ENCODE peak calls at places on chromosome 9, in four cellular contexts. B is BE2C, C is EL, F is skeletal muscle cell. A is an unnamed sample.

GRCh38 chr9:16143947-16144890 is 591.4 kb downstream of the CCDC171 start:
- DNase-seq in C (peak; percentile 39), F (no peak), B (no peak), A (no peak)

GRCh38 chr9:89622933-89623861 is 18.4 kb downstream of the GADD45G start:
- DNase-seq in F (no peak), C (no peak), B (no peak), A (no peak)

GRCh38 chr9:16145196-16145950 is 592.5 kb downstream of the CCDC171 start:
- DNase-seq in C (no peak), B (no peak), F (no peak), A (no peak)

GRCh38 chr9:99042620-99043019 is 62.3 kb upstream of the TGFBR1 start:
- DNase-seq in F (no peak), C (no peak), B (no peak), A (no peak)

GRCh38 chr9:123329329-123329955 is 26.6 kb upstream of the CRB2 start:
- DNase-seq in B (no peak), C (peak; percentile 36), F (no peak), A (no peak)

GRCh38 chr9:91451431-91452270 is 28.0 kb upstream of the NFIL3 start:
- DNase-seq in B (no peak), C (no peak), F (no peak), A (no peak)

GRCh38 chr9:98010450-98010849 is 27.3 kb downstream of the ANP32B start:
- DNase-seq in F (no peak), C (peak; percentile 37), B (no peak), A (no peak)

GRCh38 chr9:18610956-18611355 is 137.0 kb downstream of the ADAMTSL1 start:
- DNase-seq in B (no peak), C (no peak), F (peak; percentile 47), A (no peak)

GRCh38 chr9:134230092-134230941 is 66.0 kb upstream of the RNU6ATAC start:
- DNase-seq in F (no peak), C (no peak), B (peak; percentile 61), A (no peak)

GRCh38 chr9:36551868-36552267 is 20.8 kb upstream of the MELK start:
- DNase-seq in C (no peak), F (no peak), B (no peak), A (no peak)

GRCh38 chr9:113587471-113588031 is 124.0 kb downstream of the RGS3 start:
- DNase-seq in C (no peak), F (no peak), B (peak; percentile 87), A (no peak)

GRCh38 chr9:33698267-33698666 is 97.1 kb upstream of the PRSS3 start:
- DNase-seq in C (peak; percentile 11), B (no peak), F (no peak), A (no peak)

GRCh38 chr9:129095170-129095667 is 14.3 kb downstream of the DOLPP1 start:
- DNase-seq in F (no peak), C (no peak), B (no peak), A (no peak)

GRCh38 chr9:138049085-138049778 is 171.7 kb downstream of the CACNA1B start:
- DNase-seq in B (no peak), C (no peak), F (no peak), A (no peak)

GRCh38 chr9:123832176-123832575 is 97.8 kb downstream of the DENND1A start:
- DNase-seq in C (no peak), F (no peak), B (no peak), A (no peak)

GRCh38 chr9:131853434-131853833 is 113.6 kb upstream of the RAPGEF1 start:
- DNase-seq in C (no peak), F (no peak), B (no peak), A (no peak)

GRCh38 chr9:115211413-115212204 is 93.7 kb upstream of the TNC start:
- DNase-seq in B (no peak), C (peak; percentile 66), F (peak; percentile 41), A (no peak)

GRCh38 chr9:82961504-82962125 is 101.3 kb downstream of the RASEF start:
- DNase-seq in B (peak; percentile 90), F (peak; percentile 18), C (peak; percentile 75), A (no peak)

GRCh38 chr9:757246-757881 is 84.1 kb upstream of the DMRT1 start:
- DNase-seq in B (no peak), C (peak; percentile 71), F (no peak), A (no peak)

GRCh38 chr9:128909859-128910258 is 10.9 kb upstream of the PHYHD1 start:
- DNase-seq in F (no peak), C (no peak), B (no peak), A (no peak)

GRCh38 chr9:7982907-7983306 is 183.3 kb upstream of the DMAC1 start:
- DNase-seq in C (no peak), B (no peak), F (no peak), A (no peak)

GRCh38 chr9:87556039-87556438 is 58.4 kb downstream of the DAPK1 start:
- DNase-seq in B (no peak), F (no peak), C (no peak), A (no peak)

GRCh38 chr9:36862206-36863145 is 171.6 kb downstream of the PAX5 start:
- DNase-seq in C (peak; percentile 44), F (peak; percentile 6), B (peak; percentile 51), A (no peak)

GRCh38 chr9:94920439-94920951 is 194.0 kb downstream of the AOPEP start:
- DNase-seq in B (peak; percentile 78), C (peak; percentile 83), F (peak; percentile 45), A (no peak)

GRCh38 chr9:68507098-68507795 is 33.4 kb downstream of the TMEM252 start:
- DNase-seq in C (peak; percentile 21), F (no peak), B (no peak), A (no peak)

GRCh38 chr9:89885156-89885555 is 280.3 kb downstream of the GADD45G start:
- DNase-seq in C (no peak), B (no peak), F (no peak), A (no peak)

GRCh38 chr9:20236676-20237075 is 385.6 kb downstream of the MLLT3 start:
- DNase-seq in B (no peak), C (peak; percentile 4), F (no peak), A (no peak)

GRCh38 chr9:114077162-114077837 is 800 bp downstream of the AMBP start:
- DNase-seq in C (no peak), F (no peak), B (no peak), A (no peak)

GRCh38 chr9:120480707-120481106 is 99.3 kb downstream of the CDK5RAP2 start:
- DNase-seq in B (no peak), C (no peak), F (no peak), A (no peak)

GRCh38 chr9:136875155-136875554 is 9.0 kb upstream of the EDF1 start:
- DNase-seq in F (no peak), B (no peak), C (no peak), A (no peak)

GRCh38 chr9:134592819-134593200 is 48.8 kb upstream of the COL5A1 start:
- DNase-seq in B (no peak), F (no peak), C (no peak), A (no peak)

A was measured in activated T-helper 1 cell treated with anti-CD3 and anti-CD28 coated beads, Interleukin-2, amount 50 U/mL, for 16 hours.